ENCODE peak calls at places on chromosomes 4 and X, in six cellular contexts. A is H9, H is mesenchymal stem cell, W is IMR-90, G is neuronal stem cell, T is trophoblast cell. M is an unnamed sample.
A peak's percentile ranks its signal among the peaks of the same experiment; 100 is the strongest.

GRCh38 chr4:33802578-33802977 is 2441.7 kb downstream of the ARAP2 start:
- DNase-seq in A (no peak), H (no peak), W (no peak), G (no peak), T (no peak), M (no peak)

GRCh38 chr4:128177376-128177959 is 110.1 kb downstream of the PGRMC2 start:
- DNase-seq in A (no peak), H (no peak), W (no peak), G (no peak), T (no peak), M (no peak)

GRCh38 chr4:128768373-128768996 is 41.0 kb upstream of the JADE1 start:
- DNase-seq in A (no peak), H (peak; percentile 61), W (peak; percentile 51), G (no peak), T (peak; percentile 19), M (no peak)

GRCh38 chr4:4961936-4962335 is 57.3 kb downstream of the CYTL1 start:
- DNase-seq in A (no peak), H (no peak), W (no peak), G (no peak), T (no peak), M (no peak)

GRCh38 chrX:15749642-15750610 is 11.9 kb downstream of the CA5B start:
- DNase-seq in A (no peak), H (peak; percentile 30), W (peak; percentile 6), G (no peak), T (peak; percentile 56), M (no peak)

GRCh38 chrX:119826399-119826959 is 26.3 kb downstream of the UPF3B start:
- DNase-seq in A (no peak), H (peak; percentile 5), W (peak; percentile 39), G (no peak), T (no peak), M (no peak)

GRCh38 chr4:168511780-168512467 is 15.1 kb downstream of the PALLD start:
- DNase-seq in A (peak; percentile 39), H (no peak), W (no peak), G (no peak), T (no peak), M (no peak)

GRCh38 chr4:125254111-125254510 is 60.6 kb upstream of the FAT4 start:
- DNase-seq in A (no peak), H (peak; percentile 7), W (peak; percentile 84), G (no peak), T (no peak), M (no peak)

GRCh38 chr4:53928825-53929224 is 135.6 kb downstream of the CHIC2 start:
- DNase-seq in A (no peak), H (peak; percentile 69), W (peak; percentile 95), G (no peak), T (no peak), M (no peak)

GRCh38 chrX:84467898-84468297 is 34.4 kb downstream of the HDX start:
- DNase-seq in A (no peak), H (no peak), W (no peak), G (no peak), T (no peak), M (no peak)

GRCh38 chr4:114021445-114021844 is 42.0 kb upstream of the ARSJ start:
- DNase-seq in A (no peak), H (no peak), W (no peak), G (no peak), T (no peak), M (no peak)
- H3K14ac ChIP-seq in A (no peak overlapping the region), H (no peak overlapping the region), W (no peak overlapping the region), G (no peak overlapping the region), T (no peak overlapping the region), M (no peak overlapping the region)

DNA sequence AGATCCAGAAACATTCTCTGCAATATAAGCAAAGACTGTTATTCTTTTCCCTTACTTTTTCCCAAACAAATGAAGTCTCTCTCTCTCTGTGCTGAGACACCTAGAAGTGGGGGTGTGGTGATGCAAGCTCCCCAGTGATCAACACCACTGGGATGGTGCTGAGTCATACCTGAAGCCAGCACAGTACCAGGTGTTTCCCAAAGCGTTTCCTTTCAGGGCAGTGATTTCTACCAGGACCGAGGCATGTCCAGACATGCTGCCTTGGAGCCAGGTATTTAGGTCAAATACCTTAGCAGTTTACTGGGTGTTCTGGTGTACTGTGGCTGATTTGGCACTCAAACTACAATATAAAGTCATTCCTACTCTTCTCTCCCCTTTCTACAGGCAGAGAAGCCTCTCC is 726.5 kb downstream of the FAM133A start:
- DNase-seq in A (peak; percentile 71), H (no peak), W (no peak), G (no peak), T (peak; percentile 54), M (no peak)
- H3K18ac ChIP-seq in A (peak overlapping the region; percentile 37), H (no peak overlapping the region), W (no peak overlapping the region), G (no peak overlapping the region), T (peak overlapping the region; percentile 95), M (no peak overlapping the region)

DNA sequence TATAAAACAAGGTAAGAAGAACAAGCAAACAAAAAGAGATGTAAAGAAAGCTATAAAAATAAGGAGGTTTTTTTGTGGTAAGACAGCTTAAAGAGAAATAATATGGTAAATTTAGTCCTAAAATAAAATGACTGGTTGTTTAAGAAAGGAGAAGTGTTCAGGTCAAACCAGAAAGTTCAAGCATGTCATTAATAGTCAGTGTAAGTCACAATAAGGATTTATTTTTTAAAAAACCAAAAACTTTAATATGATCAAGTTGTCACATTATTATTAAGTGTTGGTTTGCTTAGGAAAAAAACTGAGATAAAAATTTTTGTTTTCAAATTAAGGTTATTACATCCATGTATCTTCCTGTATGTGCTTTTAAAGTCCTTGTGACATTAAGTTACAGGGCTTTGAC is 19.1 kb downstream of the ASIC5 start:
- DNase-seq in A (no peak), H (no peak), W (no peak), G (no peak), T (no peak), M (no peak)
- H3K14ac ChIP-seq in A (no peak overlapping the region), H (no peak overlapping the region), W (no peak overlapping the region), G (no peak overlapping the region), T (no peak overlapping the region), M (no peak overlapping the region)

DNA sequence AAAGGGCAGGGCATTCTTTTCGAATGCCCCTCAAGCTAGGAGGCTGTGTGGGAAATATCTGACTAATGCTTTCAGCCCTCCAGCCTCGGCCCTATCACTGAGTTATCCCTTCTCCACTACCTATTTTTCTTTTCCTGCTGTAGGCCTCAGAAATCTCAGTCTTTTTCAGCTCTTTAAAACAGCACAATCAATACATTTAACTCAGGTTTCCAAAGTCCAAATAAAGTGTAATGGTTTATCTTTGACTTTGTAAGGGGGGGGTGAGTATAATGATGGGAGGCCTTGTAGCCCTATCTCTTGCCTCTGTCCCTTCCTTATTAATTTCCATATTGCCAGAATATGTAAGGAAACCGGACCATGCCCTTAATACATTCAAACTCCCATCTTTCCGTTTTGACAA is 1.6 kb upstream of the WNK3 start:
- DNase-seq in A (no peak), H (no peak), W (no peak), G (no peak), T (no peak), M (no peak)
- H3K18ac ChIP-seq in A (no peak overlapping the region), H (no peak overlapping the region), W (no peak overlapping the region), G (no peak overlapping the region), T (no peak overlapping the region), M (peak overlapping the region; percentile 71)

GRCh38 chr4:108117473-108118182 is 51.1 kb downstream of the LEF1 start:
- DNase-seq in A (peak; percentile 73), H (peak; percentile 35), W (no peak), G (peak; percentile 74), T (no peak), M (peak; percentile 62)
- H3K14ac ChIP-seq in A (no peak overlapping the region), H (no peak overlapping the region), W (no peak overlapping the region), G (no peak overlapping the region), T (no peak overlapping the region), M (no peak overlapping the region)

GRCh38 chr4:41934813-41935651 is at the start of gene TMEM33:
- DNase-seq in A (peak; percentile 92), H (peak; percentile 85), W (peak; percentile 79), G (peak; percentile 56), T (peak; percentile 76), M (peak; percentile 85)
- H3K18ac ChIP-seq in A (peak within 1 kb of the TSS; percentile 70), H (peak within 1 kb of the TSS; percentile 82), W (no peak within 1 kb of the TSS), G (peak within 1 kb of the TSS; percentile 94), T (peak within 1 kb of the TSS; percentile 26), M (peak within 1 kb of the TSS; percentile 85)

DNA sequence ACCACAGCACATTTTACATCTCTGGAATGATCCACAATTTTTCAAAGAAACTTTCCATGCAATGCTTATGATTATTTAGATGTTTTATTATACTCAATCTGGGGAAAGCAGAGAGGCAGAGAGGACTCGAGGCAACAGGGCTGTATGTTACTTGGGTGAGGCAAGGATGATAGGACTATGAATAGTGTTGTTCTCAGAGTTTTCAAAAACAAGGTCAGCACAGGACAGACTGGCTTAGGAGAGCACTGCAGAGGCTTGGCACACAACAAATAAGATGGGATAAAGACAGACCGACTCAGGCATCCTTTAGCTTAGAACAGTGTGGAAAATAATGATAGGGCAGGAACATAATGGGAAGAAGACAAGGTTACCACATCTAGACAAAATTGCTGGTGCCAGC is 65.4 kb downstream of the TMEM150C start:
- DNase-seq in A (no peak), H (no peak), W (no peak), G (no peak), T (no peak), M (no peak)
- H3K14ac ChIP-seq in A (no peak overlapping the region), H (no peak overlapping the region), W (no peak overlapping the region), G (no peak overlapping the region), T (no peak overlapping the region), M (no peak overlapping the region)

GRCh38 chrX:47573334-47574095 is 8.7 kb upstream of the TIMP1 start:
- DNase-seq in A (peak; percentile 87), H (peak; percentile 43), W (peak; percentile 73), G (peak; percentile 54), T (no peak), M (no peak)
- H3K18ac ChIP-seq in A (peak overlapping the region; percentile 61), H (peak overlapping the region; percentile 92), W (peak overlapping the region; percentile 14), G (peak overlapping the region; percentile 94), T (peak overlapping the region; percentile 99), M (peak overlapping the region; percentile 71)

DNA sequence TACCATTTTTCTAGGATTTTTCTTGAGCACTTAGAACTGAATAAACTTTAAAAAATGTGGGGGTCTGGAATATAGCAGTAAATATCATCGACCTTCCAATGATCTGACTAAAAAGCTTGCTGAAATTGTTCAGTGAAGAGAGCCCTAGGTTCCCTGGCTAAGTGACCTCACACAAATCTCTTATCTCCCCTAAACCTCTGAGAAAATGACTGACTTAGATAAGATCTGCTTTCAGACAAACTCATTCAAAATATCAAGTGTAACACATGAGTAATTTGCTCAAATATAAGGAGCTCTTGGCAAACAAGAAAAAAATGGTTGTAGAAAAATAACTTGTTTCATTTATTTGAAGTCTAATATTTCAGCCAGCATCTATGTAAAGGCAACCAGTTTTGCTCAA is 441.7 kb upstream of the SLIT2 start:
- DNase-seq in A (no peak), H (peak; percentile 18), W (no peak), G (no peak), T (no peak), M (no peak)
- H3K14ac ChIP-seq in A (no peak overlapping the region), H (no peak overlapping the region), W (no peak overlapping the region), G (no peak overlapping the region), T (no peak overlapping the region), M (no peak overlapping the region)

GRCh38 chrX:12949927-12950656 is 24.8 kb upstream of the TMSB4X start:
- DNase-seq in A (no peak), H (peak; percentile 94), W (peak; percentile 92), G (no peak), T (peak; percentile 55), M (no peak)
- H3K18ac ChIP-seq in A (no peak overlapping the region), H (no peak overlapping the region), W (peak overlapping the region; percentile 71), G (peak overlapping the region; percentile 48), T (no peak overlapping the region), M (no peak overlapping the region)